ENCODE peak calls at places on chromosome 12, in eight cellular contexts. D is fibroblast of gingiva; C is NCI-H2081; K is T-helper 2 cell; Y is T-helper 17 cell; L is stimulated activated CD4-positive, alpha-beta T cell treated with anti-CD3 and anti-CD28 coated beads, Interleukin-4, amount 100 ng/mL, for 24 hours; R is HFFc6; I is AG04449. X is an unnamed sample.

GRCh38 chr12:120225200-120225558 is 24.3 kb upstream of the RPLP0 start:
- DNase-seq in D (no peak), C (peak; percentile 75), K (no peak), Y (no peak), L (no peak), R (no peak), I (no peak), X (no peak)

GRCh38 chr12:114500775-114501473 is 95.0 kb upstream of the TBX5 start:
- DNase-seq in D (no peak), C (no peak), K (no peak), Y (no peak), L (no peak), R (no peak), I (no peak), X (no peak)

GRCh38 chr12:130031571-130032189 is 127.9 kb upstream of the TMEM132D start:
- DNase-seq in D (no peak), C (peak; percentile 51), K (peak; percentile 29), Y (peak; percentile 20), L (peak; percentile 61), R (peak; percentile 6), I (no peak), X (no peak)

GRCh38 chr12:288687-289086 is 26.1 kb upstream of the SLC6A13 start:
- DNase-seq in D (peak; percentile 68), C (no peak), K (no peak), Y (no peak), L (no peak), R (no peak), I (peak; percentile 26), X (no peak)

GRCh38 chr12:125861299-125862281 is 796.4 kb downstream of the AACS start:
- DNase-seq in D (no peak), C (no peak), K (no peak), Y (no peak), L (no peak), R (no peak), I (no peak), X (no peak)

GRCh38 chr12:26068503-26068902 is 56.3 kb downstream of the BHLHE41 start:
- DNase-seq in D (no peak), C (no peak), K (no peak), Y (no peak), L (no peak), R (no peak), I (no peak), X (no peak)

GRCh38 chr12:46402861-46403731 is 30.5 kb upstream of the SLC38A2 start:
- DNase-seq in D (peak; percentile 57), C (no peak), K (no peak), Y (no peak), L (no peak), R (no peak), I (no peak), X (no peak)

GRCh38 chr12:25529738-25530137 is 23.3 kb downstream of the LMNTD1 start:
- DNase-seq in D (peak; percentile 2), C (no peak), K (no peak), Y (no peak), L (no peak), R (peak; percentile 21), I (no peak), X (no peak)

GRCh38 chr12:127260959-127261358 is 1006.0 kb upstream of the TMEM132C start:
- DNase-seq in D (no peak), C (no peak), K (no peak), Y (no peak), L (no peak), R (peak; percentile 60), I (no peak), X (no peak)

GRCh38 chr12:72276212-72276865 is 4.2 kb downstream of the TRHDE start:
- DNase-seq in D (peak; percentile 36), C (no peak), K (no peak), Y (no peak), L (no peak), R (no peak), I (no peak), X (no peak)

GRCh38 chr12:106919910-106920544 is 35.7 kb upstream of the TMEM263 start:
- DNase-seq in D (peak; percentile 39), C (peak; percentile 54), K (peak; percentile 39), Y (no peak), L (peak; percentile 33), R (peak; percentile 50), I (peak; percentile 14), X (no peak)

GRCh38 chr12:51773145-51773869 is 75.2 kb downstream of the FIGNL2 start:
- DNase-seq in D (peak; percentile 91), C (no peak), K (no peak), Y (no peak), L (no peak), R (peak; percentile 80), I (peak; percentile 53), X (no peak)

GRCh38 chr12:101107032-101107763 is 102.8 kb downstream of the SLC5A8 start:
- DNase-seq in D (no peak), C (no peak), K (no peak), Y (no peak), L (no peak), R (no peak), I (no peak), X (no peak)

GRCh38 chr12:114799574-114800487 is 115.9 kb upstream of the TBX3 start:
- DNase-seq in D (peak; percentile 8), C (no peak), K (no peak), Y (no peak), L (no peak), R (peak; percentile 26), I (no peak), X (no peak)

GRCh38 chr12:72315858-72316257 is 43.7 kb downstream of the TRHDE start:
- DNase-seq in D (no peak), C (no peak), K (no peak), Y (no peak), L (no peak), R (no peak), I (no peak), X (no peak)

GRCh38 chr12:131018221-131018620 is 64.5 kb downstream of the ADGRD1 start:
- DNase-seq in D (no peak), C (no peak), K (no peak), Y (no peak), L (no peak), R (no peak), I (no peak), X (no peak)

GRCh38 chr12:117968826-117969659 is at the start of gene KSR2:
- DNase-seq in D (peak; percentile 5), C (peak; percentile 95), K (peak; percentile 86), Y (peak; percentile 12), L (peak; percentile 51), R (no peak), I (no peak), X (no peak)

X was measured in osteocyte.